ENCODE peak calls at places on chromosome 10, in seven cellular contexts. One of them, this sample, is unnamed.

GRCh38 chr10:125624800-125625199 is 58.2 kb downstream of the TEX36 start:
- DNase-seq in fibroblast of the conjunctiva: no peak
- DNase-seq in CD8-positive, alpha-beta memory T cell: no peak
- DNase-seq in RKO: no peak
- DNase-seq in glomerular endothelial cell: no peak
- DNase-seq in fibroblast of lung: no peak
- DNase-seq in psoas muscle: no peak
- DNase-seq in this sample: no peak

GRCh38 chr10:29692121-29692539 is 57.4 kb upstream of the SVIL start:
- DNase-seq in psoas muscle: no peak
- DNase-seq in fibroblast of lung: no peak
- DNase-seq in CD8-positive, alpha-beta memory T cell: no peak
- DNase-seq in fibroblast of the conjunctiva: no peak
- DNase-seq in glomerular endothelial cell: peak
- DNase-seq in RKO: peak
- DNase-seq in this sample: no peak

GRCh38 chr10:21479553-21480315 is 45.7 kb downstream of the SKIDA1 start:
- DNase-seq in fibroblast of the conjunctiva: no peak
- DNase-seq in glomerular endothelial cell: no peak
- DNase-seq in CD8-positive, alpha-beta memory T cell: no peak
- DNase-seq in fibroblast of lung: peak
- DNase-seq in psoas muscle: no peak
- DNase-seq in RKO: no peak
- DNase-seq in this sample: no peak

GRCh38 chr10:22573820-22574569 is 140.4 kb downstream of the PIP4K2A start:
- DNase-seq in CD8-positive, alpha-beta memory T cell: peak
- DNase-seq in fibroblast of the conjunctiva: peak
- DNase-seq in glomerular endothelial cell: no peak
- DNase-seq in RKO: peak
- DNase-seq in fibroblast of lung: peak
- DNase-seq in psoas muscle: no peak
- DNase-seq in this sample: peak

GRCh38 chr10:22615819-22616499 is 98.4 kb downstream of the PIP4K2A start:
- DNase-seq in fibroblast of the conjunctiva: peak
- DNase-seq in glomerular endothelial cell: no peak
- DNase-seq in fibroblast of lung: peak
- DNase-seq in psoas muscle: no peak
- DNase-seq in CD8-positive, alpha-beta memory T cell: peak
- DNase-seq in RKO: no peak
- DNase-seq in this sample: no peak

GRCh38 chr10:104081998-104082397 is 3.7 kb downstream of the COL17A1 start:
- DNase-seq in fibroblast of the conjunctiva: no peak
- DNase-seq in fibroblast of lung: no peak
- DNase-seq in RKO: no peak
- DNase-seq in glomerular endothelial cell: no peak
- DNase-seq in CD8-positive, alpha-beta memory T cell: no peak
- DNase-seq in psoas muscle: no peak
- DNase-seq in this sample: no peak

GRCh38 chr10:121736315-121737002 is 138.2 kb upstream of the FGFR2 start:
- DNase-seq in CD8-positive, alpha-beta memory T cell: no peak
- DNase-seq in RKO: no peak
- DNase-seq in psoas muscle: no peak
- DNase-seq in fibroblast of the conjunctiva: no peak
- DNase-seq in fibroblast of lung: no peak
- DNase-seq in glomerular endothelial cell: no peak
- DNase-seq in this sample: no peak

GRCh38 chr10:32068569-32068968 is 12.3 kb upstream of the KIF5B start:
- DNase-seq in CD8-positive, alpha-beta memory T cell: no peak
- DNase-seq in RKO: no peak
- DNase-seq in fibroblast of the conjunctiva: no peak
- DNase-seq in psoas muscle: no peak
- DNase-seq in fibroblast of lung: no peak
- DNase-seq in glomerular endothelial cell: no peak
- DNase-seq in this sample: no peak

GRCh38 chr10:69657866-69658265 is 27.8 kb downstream of the FAM241B start:
- DNase-seq in fibroblast of the conjunctiva: no peak
- DNase-seq in fibroblast of lung: no peak
- DNase-seq in psoas muscle: peak
- DNase-seq in CD8-positive, alpha-beta memory T cell: no peak
- DNase-seq in glomerular endothelial cell: no peak
- DNase-seq in RKO: no peak
- DNase-seq in this sample: no peak

GRCh38 chr10:21329995-21330627 is 195.4 kb downstream of the SKIDA1 start:
- DNase-seq in RKO: peak
- DNase-seq in fibroblast of the conjunctiva: peak
- DNase-seq in CD8-positive, alpha-beta memory T cell: no peak
- DNase-seq in glomerular endothelial cell: peak
- DNase-seq in fibroblast of lung: peak
- DNase-seq in psoas muscle: no peak
- DNase-seq in this sample: no peak

GRCh38 chr10:36256166-36256565 is 614.1 kb upstream of the FZD8 start:
- DNase-seq in psoas muscle: no peak
- DNase-seq in CD8-positive, alpha-beta memory T cell: no peak
- DNase-seq in fibroblast of the conjunctiva: peak
- DNase-seq in fibroblast of lung: peak
- DNase-seq in glomerular endothelial cell: no peak
- DNase-seq in RKO: no peak
- DNase-seq in this sample: no peak

GRCh38 chr10:20369863-20370736 is 527.0 kb downstream of the NEBL start:
- DNase-seq in glomerular endothelial cell: no peak
- DNase-seq in fibroblast of the conjunctiva: no peak
- DNase-seq in CD8-positive, alpha-beta memory T cell: no peak
- DNase-seq in RKO: no peak
- DNase-seq in psoas muscle: no peak
- DNase-seq in fibroblast of lung: no peak
- DNase-seq in this sample: no peak

GRCh38 chr10:30820282-30820991 is 190.9 kb upstream of the LYZL2 start:
- DNase-seq in CD8-positive, alpha-beta memory T cell: no peak
- DNase-seq in fibroblast of lung: peak
- DNase-seq in fibroblast of the conjunctiva: peak
- DNase-seq in psoas muscle: no peak
- DNase-seq in RKO: no peak
- DNase-seq in glomerular endothelial cell: peak
- DNase-seq in this sample: no peak

GRCh38 chr10:86658261-86658741 is 4.0 kb downstream of the OPN4 start:
- DNase-seq in fibroblast of lung: no peak
- DNase-seq in glomerular endothelial cell: no peak
- DNase-seq in RKO: no peak
- DNase-seq in fibroblast of the conjunctiva: no peak
- DNase-seq in CD8-positive, alpha-beta memory T cell: no peak
- DNase-seq in psoas muscle: peak
- DNase-seq in this sample: no peak

GRCh38 chr10:100143756-100144155 is 42.1 kb downstream of the ERLIN1 start:
- DNase-seq in CD8-positive, alpha-beta memory T cell: no peak
- DNase-seq in RKO: no peak
- DNase-seq in fibroblast of lung: no peak
- DNase-seq in glomerular endothelial cell: no peak
- DNase-seq in psoas muscle: no peak
- DNase-seq in fibroblast of the conjunctiva: no peak
- DNase-seq in this sample: no peak

GRCh38 chr10:3774018-3774813 is 10.8 kb downstream of the KLF6 start:
- DNase-seq in RKO: no peak
- DNase-seq in CD8-positive, alpha-beta memory T cell: no peak
- DNase-seq in fibroblast of lung: peak
- DNase-seq in fibroblast of the conjunctiva: no peak
- DNase-seq in psoas muscle: peak
- DNase-seq in glomerular endothelial cell: peak
- DNase-seq in this sample: no peak

GRCh38 chr10:94963901-94964300 is 25.4 kb downstream of the CYP2C9 start:
- DNase-seq in CD8-positive, alpha-beta memory T cell: no peak
- DNase-seq in fibroblast of lung: peak
- DNase-seq in glomerular endothelial cell: peak
- DNase-seq in RKO: peak
- DNase-seq in fibroblast of the conjunctiva: peak
- DNase-seq in psoas muscle: no peak
- DNase-seq in this sample: no peak

GRCh38 chr10:123878666-123879311 is 12.8 kb downstream of the CPXM2 start:
- DNase-seq in glomerular endothelial cell: no peak
- DNase-seq in RKO: peak
- DNase-seq in CD8-positive, alpha-beta memory T cell: no peak
- DNase-seq in fibroblast of the conjunctiva: no peak
- DNase-seq in psoas muscle: peak
- DNase-seq in fibroblast of lung: no peak
- DNase-seq in this sample: no peak

GRCh38 chr10:63268139-63268797 is 135.1 kb downstream of the NRBF2 start:
- DNase-seq in RKO: peak
- DNase-seq in fibroblast of lung: no peak
- DNase-seq in fibroblast of the conjunctiva: peak
- DNase-seq in psoas muscle: no peak
- DNase-seq in CD8-positive, alpha-beta memory T cell: no peak
- DNase-seq in glomerular endothelial cell: no peak
- DNase-seq in this sample: no peak

GRCh38 chr10:103986360-103986759 is 19.4 kb downstream of the SLK start:
- DNase-seq in fibroblast of the conjunctiva: no peak
- DNase-seq in CD8-positive, alpha-beta memory T cell: no peak
- DNase-seq in fibroblast of lung: no peak
- DNase-seq in psoas muscle: no peak
- DNase-seq in RKO: no peak
- DNase-seq in glomerular endothelial cell: no peak
- DNase-seq in this sample: no peak

GRCh38 chr10:6530211-6530840 is 49.8 kb downstream of the PRKCQ start:
- DNase-seq in RKO: no peak
- DNase-seq in psoas muscle: no peak
- DNase-seq in fibroblast of lung: no peak
- DNase-seq in fibroblast of the conjunctiva: no peak
- DNase-seq in glomerular endothelial cell: no peak
- DNase-seq in CD8-positive, alpha-beta memory T cell: peak
- DNase-seq in this sample: peak

GRCh38 chr10:72044417-72045041 is 43.8 kb downstream of the SPOCK2 start:
- DNase-seq in RKO: no peak
- DNase-seq in psoas muscle: peak
- DNase-seq in fibroblast of lung: peak
- DNase-seq in fibroblast of the conjunctiva: no peak
- DNase-seq in glomerular endothelial cell: no peak
- DNase-seq in CD8-positive, alpha-beta memory T cell: no peak
- DNase-seq in this sample: no peak

GRCh38 chr10:11823122-11823988 is at the start of gene PROSER2:
- DNase-seq in fibroblast of lung: peak
- DNase-seq in CD8-positive, alpha-beta memory T cell: no peak
- DNase-seq in glomerular endothelial cell: no peak
- DNase-seq in fibroblast of the conjunctiva: no peak
- DNase-seq in RKO: peak
- DNase-seq in psoas muscle: peak
- DNase-seq in this sample: peak

GRCh38 chr10:29304259-29305030 is 15.6 kb downstream of the LYZL1 start:
- DNase-seq in CD8-positive, alpha-beta memory T cell: no peak
- DNase-seq in glomerular endothelial cell: peak
- DNase-seq in fibroblast of the conjunctiva: peak
- DNase-seq in fibroblast of lung: peak
- DNase-seq in RKO: peak
- DNase-seq in psoas muscle: no peak
- DNase-seq in this sample: peak

This sample was measured in stimulated activated naive CD4-positive, alpha-beta T cell.